ENCODE peak calls at places on chromosomes 6 and 20, in nine cellular contexts. One of them, this sample, is unnamed.

GRCh38 chr6:72787521-72788031 is 165.7 kb downstream of the KCNQ5 start:
- DNase-seq in ovary: no peak
- DNase-seq in esophagus muscularis mucosa: no peak
- DNase-seq in RWPE2: peak; percentile 89
- DNase-seq in mammary epithelial cell: peak; percentile 94
- DNase-seq in IMR-90: peak; percentile 78
- DNase-seq in AG04450: peak; percentile 32
- DNase-seq in testis: no peak
- DNase-seq in SJSA1: no peak
- DNase-seq in this sample: peak; percentile 83

GRCh38 chr6:41698350-41698781 is 37.0 kb downstream of the TFEB start:
- DNase-seq in testis: no peak
- DNase-seq in SJSA1: peak; percentile 70
- DNase-seq in ovary: no peak
- DNase-seq in IMR-90: peak; percentile 98
- DNase-seq in esophagus muscularis mucosa: no peak
- DNase-seq in RWPE2: no peak
- DNase-seq in mammary epithelial cell: peak; percentile 81
- DNase-seq in AG04450: peak; percentile 89
- DNase-seq in this sample: no peak

GRCh38 chr6:116217069-116217468 is 36.8 kb downstream of the TSPYL4 start:
- DNase-seq in ovary: no peak
- DNase-seq in SJSA1: no peak
- DNase-seq in mammary epithelial cell: peak; percentile 29
- DNase-seq in testis: no peak
- DNase-seq in AG04450: no peak
- DNase-seq in RWPE2: no peak
- DNase-seq in IMR-90: peak; percentile 52
- DNase-seq in esophagus muscularis mucosa: no peak
- DNase-seq in this sample: no peak

GRCh38 chr20:57374343-57374930 is 16.8 kb upstream of the RBM38 start:
- DNase-seq in ovary: no peak
- DNase-seq in AG04450: no peak
- DNase-seq in SJSA1: no peak
- DNase-seq in mammary epithelial cell: no peak
- DNase-seq in testis: no peak
- DNase-seq in esophagus muscularis mucosa: no peak
- DNase-seq in IMR-90: no peak
- DNase-seq in RWPE2: peak; percentile 54
- DNase-seq in this sample: no peak

GRCh38 chr6:167569041-167569805 is 244.3 kb downstream of the TTLL2 start:
- DNase-seq in IMR-90: no peak
- DNase-seq in RWPE2: no peak
- DNase-seq in AG04450: no peak
- DNase-seq in mammary epithelial cell: no peak
- DNase-seq in testis: peak; percentile 9
- DNase-seq in SJSA1: no peak
- DNase-seq in esophagus muscularis mucosa: peak; percentile 66
- DNase-seq in ovary: no peak
- DNase-seq in this sample: no peak

GRCh38 chr6:90286884-90287488 is 9.7 kb downstream of the BACH2 start:
- DNase-seq in SJSA1: no peak
- DNase-seq in IMR-90: peak; percentile 20
- DNase-seq in ovary: no peak
- DNase-seq in AG04450: no peak
- DNase-seq in esophagus muscularis mucosa: no peak
- DNase-seq in RWPE2: no peak
- DNase-seq in mammary epithelial cell: peak; percentile 48
- DNase-seq in testis: peak; percentile 75
- DNase-seq in this sample: peak; percentile 16

GRCh38 chr20:24785141-24785924 is 163.7 kb upstream of the CST7 start:
- DNase-seq in ovary: no peak
- DNase-seq in IMR-90: peak; percentile 35
- DNase-seq in RWPE2: no peak
- DNase-seq in testis: no peak
- DNase-seq in mammary epithelial cell: peak; percentile 34
- DNase-seq in esophagus muscularis mucosa: no peak
- DNase-seq in AG04450: no peak
- DNase-seq in SJSA1: no peak
- DNase-seq in this sample: no peak

GRCh38 chr6:165782124-165782523 is 119.1 kb upstream of the PDE10A start:
- DNase-seq in testis: no peak
- DNase-seq in ovary: no peak
- DNase-seq in SJSA1: no peak
- DNase-seq in IMR-90: no peak
- DNase-seq in RWPE2: no peak
- DNase-seq in AG04450: no peak
- DNase-seq in esophagus muscularis mucosa: peak; percentile 12
- DNase-seq in mammary epithelial cell: no peak
- DNase-seq in this sample: no peak

GRCh38 chr6:7650876-7651275 is 60.9 kb downstream of the SNRNP48 start:
- DNase-seq in testis: no peak
- DNase-seq in AG04450: no peak
- DNase-seq in IMR-90: no peak
- DNase-seq in esophagus muscularis mucosa: no peak
- DNase-seq in ovary: no peak
- DNase-seq in RWPE2: no peak
- DNase-seq in mammary epithelial cell: no peak
- DNase-seq in SJSA1: no peak
- DNase-seq in this sample: no peak

GRCh38 chr20:57383447-57384347 is 7.5 kb upstream of the RBM38 start:
- DNase-seq in IMR-90: no peak
- DNase-seq in testis: no peak
- DNase-seq in RWPE2: peak; percentile 60
- DNase-seq in mammary epithelial cell: no peak
- DNase-seq in SJSA1: no peak
- DNase-seq in esophagus muscularis mucosa: no peak
- DNase-seq in AG04450: no peak
- DNase-seq in ovary: no peak
- DNase-seq in this sample: no peak

GRCh38 chr6:14113951-14114350 is 3.6 kb upstream of the CD83 start:
- DNase-seq in RWPE2: no peak
- DNase-seq in IMR-90: no peak
- DNase-seq in SJSA1: no peak
- DNase-seq in mammary epithelial cell: no peak
- DNase-seq in esophagus muscularis mucosa: no peak
- DNase-seq in testis: no peak
- DNase-seq in ovary: no peak
- DNase-seq in AG04450: no peak
- DNase-seq in this sample: no peak

GRCh38 chr6:82205793-82206425 is 41.6 kb downstream of the IBTK start:
- DNase-seq in AG04450: no peak
- DNase-seq in ovary: no peak
- DNase-seq in mammary epithelial cell: no peak
- DNase-seq in testis: no peak
- DNase-seq in esophagus muscularis mucosa: no peak
- DNase-seq in SJSA1: no peak
- DNase-seq in RWPE2: no peak
- DNase-seq in IMR-90: peak; percentile 15
- DNase-seq in this sample: no peak

GRCh38 chr20:45919951-45920794 is 8.2 kb upstream of the PLTP start:
- DNase-seq in IMR-90: peak; percentile 75
- DNase-seq in testis: peak; percentile 55
- DNase-seq in mammary epithelial cell: no peak
- DNase-seq in AG04450: no peak
- DNase-seq in esophagus muscularis mucosa: no peak
- DNase-seq in RWPE2: no peak
- DNase-seq in SJSA1: no peak
- DNase-seq in ovary: no peak
- DNase-seq in this sample: no peak

GRCh38 chr20:35023624-35024023 is 68.0 kb downstream of the MYH7B start:
- DNase-seq in RWPE2: peak; percentile 67
- DNase-seq in SJSA1: no peak
- DNase-seq in mammary epithelial cell: no peak
- DNase-seq in esophagus muscularis mucosa: no peak
- DNase-seq in ovary: no peak
- DNase-seq in AG04450: no peak
- DNase-seq in IMR-90: no peak
- DNase-seq in testis: no peak
- DNase-seq in this sample: no peak

GRCh38 chr20:59159091-59159821 is 4.4 kb upstream of the ZNF831 start:
- DNase-seq in ovary: no peak
- DNase-seq in AG04450: no peak
- DNase-seq in IMR-90: no peak
- DNase-seq in mammary epithelial cell: no peak
- DNase-seq in SJSA1: no peak
- DNase-seq in testis: no peak
- DNase-seq in RWPE2: no peak
- DNase-seq in esophagus muscularis mucosa: no peak
- DNase-seq in this sample: no peak

GRCh38 chr6:150584596-150584995 is 15.1 kb upstream of the PLEKHG1 start:
- DNase-seq in mammary epithelial cell: no peak
- DNase-seq in SJSA1: no peak
- DNase-seq in RWPE2: no peak
- DNase-seq in AG04450: no peak
- DNase-seq in IMR-90: no peak
- DNase-seq in esophagus muscularis mucosa: no peak
- DNase-seq in ovary: no peak
- DNase-seq in testis: no peak
- DNase-seq in this sample: no peak

GRCh38 chr20:58481541-58482021 is 33.6 kb downstream of the APCDD1L start:
- DNase-seq in testis: peak; percentile 65
- DNase-seq in ovary: no peak
- DNase-seq in SJSA1: peak; percentile 72
- DNase-seq in AG04450: no peak
- DNase-seq in RWPE2: peak; percentile 76
- DNase-seq in IMR-90: no peak
- DNase-seq in mammary epithelial cell: peak; percentile 29
- DNase-seq in esophagus muscularis mucosa: no peak
- DNase-seq in this sample: no peak

GRCh38 chr6:150175611-150176151 is 32.8 kb downstream of the PPP1R14C start:
- DNase-seq in testis: no peak
- DNase-seq in esophagus muscularis mucosa: no peak
- DNase-seq in AG04450: no peak
- DNase-seq in SJSA1: no peak
- DNase-seq in IMR-90: no peak
- DNase-seq in ovary: no peak
- DNase-seq in RWPE2: no peak
- DNase-seq in mammary epithelial cell: no peak
- DNase-seq in this sample: no peak

GRCh38 chr6:79538481-79538971 is 1.3 kb upstream of the LCA5 start:
- DNase-seq in AG04450: no peak
- DNase-seq in mammary epithelial cell: peak; percentile 81
- DNase-seq in testis: no peak
- DNase-seq in esophagus muscularis mucosa: no peak
- DNase-seq in IMR-90: no peak
- DNase-seq in ovary: no peak
- DNase-seq in RWPE2: no peak
- DNase-seq in SJSA1: no peak
- DNase-seq in this sample: no peak

GRCh38 chr6:91645811-91646210 is 1058.9 kb upstream of the MAP3K7 start:
- DNase-seq in esophagus muscularis mucosa: no peak
- DNase-seq in SJSA1: no peak
- DNase-seq in RWPE2: no peak
- DNase-seq in AG04450: no peak
- DNase-seq in mammary epithelial cell: no peak
- DNase-seq in ovary: no peak
- DNase-seq in testis: no peak
- DNase-seq in IMR-90: no peak
- DNase-seq in this sample: no peak

GRCh38 chr6:91646649-91647048 is 1059.8 kb upstream of the MAP3K7 start:
- DNase-seq in SJSA1: no peak
- DNase-seq in esophagus muscularis mucosa: no peak
- DNase-seq in ovary: no peak
- DNase-seq in RWPE2: no peak
- DNase-seq in AG04450: no peak
- DNase-seq in testis: no peak
- DNase-seq in mammary epithelial cell: no peak
- DNase-seq in IMR-90: no peak
- DNase-seq in this sample: no peak
- H3K27me3 ChIP-seq in SJSA1: no peaks in the 10 kb centered on the region
- H3K27me3 ChIP-seq in esophagus muscularis mucosa: no peaks in the 10 kb centered on the region
- H3K27me3 ChIP-seq in ovary: no peaks in the 10 kb centered on the region
- H3K27me3 ChIP-seq in RWPE2: peaks cover 10% of the 10 kb centered on the region
- H3K27me3 ChIP-seq in AG04450: no peaks in the 10 kb centered on the region
- H3K27me3 ChIP-seq in testis: no peaks in the 10 kb centered on the region
- H3K27me3 ChIP-seq in mammary epithelial cell: peaks cover under 1% of the 10 kb centered on the region
- H3K27me3 ChIP-seq in IMR-90: no peaks in the 10 kb centered on the region
- H3K27me3 ChIP-seq in this sample: no peaks in the 10 kb centered on the region

DNA sequence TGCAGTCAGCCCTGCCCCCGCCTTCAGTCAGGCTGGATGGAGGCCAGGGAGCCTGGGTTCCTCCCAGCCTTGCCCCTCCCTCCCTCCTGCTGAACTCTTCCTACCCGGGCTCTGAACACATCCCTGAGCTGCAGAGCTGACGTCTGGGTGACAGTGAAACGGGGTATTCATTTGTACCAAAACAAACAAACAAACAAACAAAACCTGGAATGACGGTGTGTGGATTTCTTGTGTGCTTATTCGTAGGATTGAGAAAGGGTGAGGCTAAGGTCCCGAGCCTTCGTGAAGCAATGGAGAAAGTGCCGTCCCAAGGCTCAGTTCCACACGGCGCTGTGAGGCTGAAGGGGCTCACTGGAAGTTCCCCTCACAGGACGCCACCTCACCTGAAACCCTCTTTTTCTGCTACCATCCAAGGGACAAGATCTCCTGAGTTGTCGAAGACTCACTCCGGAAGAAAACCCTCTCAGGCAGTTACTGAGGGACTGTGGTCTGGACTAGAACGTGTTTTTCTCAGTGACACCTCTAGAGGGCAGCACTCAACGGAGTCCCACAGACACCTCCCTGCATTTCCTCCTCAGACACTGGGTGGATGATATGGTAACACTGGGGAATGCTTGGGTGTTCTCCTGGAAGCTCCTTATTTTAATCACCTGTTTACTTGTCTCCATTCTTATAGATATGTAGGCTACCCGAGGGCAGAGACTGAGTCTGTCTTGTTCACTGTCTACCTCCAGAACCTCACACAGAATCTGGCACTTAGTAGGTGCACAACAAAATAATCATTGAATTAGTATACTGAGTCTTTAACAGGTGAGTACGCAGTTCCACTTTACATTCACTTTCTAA is 27.3 kb downstream of the GSTA3 start:
- DNase-seq in testis: peak; percentile 88
- DNase-seq in RWPE2: no peak
- DNase-seq in IMR-90: peak; percentile 63
- DNase-seq in ovary: peak; percentile 73
- DNase-seq in mammary epithelial cell: peak; percentile 70
- DNase-seq in AG04450: peak; percentile 39
- DNase-seq in esophagus muscularis mucosa: peak; percentile 90
- DNase-seq in SJSA1: peak; percentile 77
- DNase-seq in this sample: peak; percentile 71
- H3K4me3 ChIP-seq in testis: peak overlapping the region; percentile 50
- H3K4me3 ChIP-seq in RWPE2: peak overlapping the region; percentile 29
- H3K4me3 ChIP-seq in IMR-90: peak overlapping the region; percentile 49
- H3K4me3 ChIP-seq in ovary: peak overlapping the region; percentile 33
- H3K4me3 ChIP-seq in mammary epithelial cell: peak overlapping the region; percentile 49
- H3K4me3 ChIP-seq in AG04450: peak overlapping the region; percentile 67
- H3K4me3 ChIP-seq in esophagus muscularis mucosa: peak overlapping the region; percentile 52
- H3K4me3 ChIP-seq in SJSA1: peak overlapping the region; percentile 45
- H3K4me3 ChIP-seq in this sample: peak overlapping the region; percentile 40

GRCh38 chr20:22619806-22620205 is 35.4 kb upstream of the FOXA2 start:
- DNase-seq in esophagus muscularis mucosa: peak; percentile 39
- DNase-seq in IMR-90: no peak
- DNase-seq in AG04450: no peak
- DNase-seq in testis: no peak
- DNase-seq in mammary epithelial cell: no peak
- DNase-seq in SJSA1: no peak
- DNase-seq in RWPE2: no peak
- DNase-seq in ovary: no peak
- DNase-seq in this sample: no peak
- H3K27me3 ChIP-seq in esophagus muscularis mucosa: peaks cover 57% of the 10 kb centered on the region
- H3K27me3 ChIP-seq in IMR-90: no peaks in the 10 kb centered on the region
- H3K27me3 ChIP-seq in AG04450: no peaks in the 10 kb centered on the region
- H3K27me3 ChIP-seq in testis: no peaks in the 10 kb centered on the region
- H3K27me3 ChIP-seq in mammary epithelial cell: no peaks in the 10 kb centered on the region
- H3K27me3 ChIP-seq in SJSA1: peaks cover 15% of the 10 kb centered on the region
- H3K27me3 ChIP-seq in RWPE2: no peaks in the 10 kb centered on the region
- H3K27me3 ChIP-seq in ovary: no peaks in the 10 kb centered on the region
- H3K27me3 ChIP-seq in this sample: no peaks in the 10 kb centered on the region

GRCh38 chr6:156883497-156884252 is 106.5 kb downstream of the ARID1B start:
- DNase-seq in mammary epithelial cell: peak; percentile 26
- DNase-seq in esophagus muscularis mucosa: no peak
- DNase-seq in IMR-90: peak; percentile 35
- DNase-seq in testis: no peak
- DNase-seq in RWPE2: no peak
- DNase-seq in AG04450: no peak
- DNase-seq in ovary: no peak
- DNase-seq in SJSA1: no peak
- DNase-seq in this sample: peak; percentile 23
- H3K4me3 ChIP-seq in mammary epithelial cell: no peak overlapping the region
- H3K4me3 ChIP-seq in esophagus muscularis mucosa: no peak overlapping the region
- H3K4me3 ChIP-seq in IMR-90: no peak overlapping the region
- H3K4me3 ChIP-seq in testis: no peak overlapping the region
- H3K4me3 ChIP-seq in RWPE2: no peak overlapping the region
- H3K4me3 ChIP-seq in AG04450: no peak overlapping the region
- H3K4me3 ChIP-seq in ovary: no peak overlapping the region
- H3K4me3 ChIP-seq in SJSA1: no peak overlapping the region
- H3K4me3 ChIP-seq in this sample: no peak overlapping the region